ENCODE peak calls at places on chromosomes 4 and X, in five cellular contexts. One of them, this sample, is unnamed.

GRCh38 chr4:95288552-95288951 is 260.2 kb downstream of the UNC5C start:
- DNase-seq in occipital lobe: no peak
- DNase-seq in T follicular helper cell: no peak
- DNase-seq in neural crest cell: no peak
- DNase-seq in stimulated activated CD4-positive, alpha-beta T cell treated with anti-CD3 and anti-CD28 coated beads, Interleukin-4, amount 100 ng/mL, for 24 hours: no peak
- DNase-seq in this sample: no peak

GRCh38 chr4:52076731-52077130 is 25.6 kb downstream of the SPATA18 start:
- DNase-seq in occipital lobe: no peak
- DNase-seq in T follicular helper cell: no peak
- DNase-seq in neural crest cell: peak
- DNase-seq in stimulated activated CD4-positive, alpha-beta T cell treated with anti-CD3 and anti-CD28 coated beads, Interleukin-4, amount 100 ng/mL, for 24 hours: no peak
- DNase-seq in this sample: peak

GRCh38 chr4:166498541-166498940 is 625.5 kb downstream of the TLL1 start:
- DNase-seq in occipital lobe: no peak
- DNase-seq in T follicular helper cell: no peak
- DNase-seq in neural crest cell: no peak
- DNase-seq in stimulated activated CD4-positive, alpha-beta T cell treated with anti-CD3 and anti-CD28 coated beads, Interleukin-4, amount 100 ng/mL, for 24 hours: no peak
- DNase-seq in this sample: no peak

GRCh38 chr4:126611900-126612299 is 1020.9 kb upstream of the INTU start:
- DNase-seq in occipital lobe: no peak
- DNase-seq in T follicular helper cell: no peak
- DNase-seq in neural crest cell: no peak
- DNase-seq in stimulated activated CD4-positive, alpha-beta T cell treated with anti-CD3 and anti-CD28 coated beads, Interleukin-4, amount 100 ng/mL, for 24 hours: no peak
- DNase-seq in this sample: no peak

GRCh38 chrX:19177710-19178109 is 55.4 kb upstream of the ADGRG2 start:
- DNase-seq in occipital lobe: no peak
- DNase-seq in T follicular helper cell: no peak
- DNase-seq in neural crest cell: no peak
- DNase-seq in stimulated activated CD4-positive, alpha-beta T cell treated with anti-CD3 and anti-CD28 coated beads, Interleukin-4, amount 100 ng/mL, for 24 hours: no peak
- DNase-seq in this sample: no peak

GRCh38 chr4:82467442-82467841 is 37.1 kb downstream of the ENOPH1 start:
- DNase-seq in occipital lobe: no peak
- DNase-seq in T follicular helper cell: no peak
- DNase-seq in neural crest cell: no peak
- DNase-seq in stimulated activated CD4-positive, alpha-beta T cell treated with anti-CD3 and anti-CD28 coated beads, Interleukin-4, amount 100 ng/mL, for 24 hours: no peak
- DNase-seq in this sample: no peak

GRCh38 chrX:17443546-17443945 is 68.5 kb downstream of the NHS start:
- DNase-seq in occipital lobe: no peak
- DNase-seq in T follicular helper cell: no peak
- DNase-seq in neural crest cell: no peak
- DNase-seq in stimulated activated CD4-positive, alpha-beta T cell treated with anti-CD3 and anti-CD28 coated beads, Interleukin-4, amount 100 ng/mL, for 24 hours: no peak
- DNase-seq in this sample: no peak

GRCh38 chr4:11367371-11367770 is 61.3 kb downstream of the HS3ST1 start:
- DNase-seq in occipital lobe: peak
- DNase-seq in T follicular helper cell: no peak
- DNase-seq in neural crest cell: peak
- DNase-seq in stimulated activated CD4-positive, alpha-beta T cell treated with anti-CD3 and anti-CD28 coated beads, Interleukin-4, amount 100 ng/mL, for 24 hours: no peak
- DNase-seq in this sample: peak

GRCh38 chrX:147958316-147958715 is 22.8 kb upstream of the FMR1NB start:
- DNase-seq in occipital lobe: no peak
- DNase-seq in T follicular helper cell: no peak
- DNase-seq in neural crest cell: no peak
- DNase-seq in stimulated activated CD4-positive, alpha-beta T cell treated with anti-CD3 and anti-CD28 coated beads, Interleukin-4, amount 100 ng/mL, for 24 hours: no peak
- DNase-seq in this sample: no peak

GRCh38 chr4:124631760-124632159 is 80.8 kb downstream of the ANKRD50 start:
- DNase-seq in occipital lobe: no peak
- DNase-seq in T follicular helper cell: no peak
- DNase-seq in neural crest cell: no peak
- DNase-seq in stimulated activated CD4-positive, alpha-beta T cell treated with anti-CD3 and anti-CD28 coated beads, Interleukin-4, amount 100 ng/mL, for 24 hours: no peak
- DNase-seq in this sample: no peak

GRCh38 chr4:163913571-163913970 is 419.1 kb downstream of the TMA16 start:
- DNase-seq in occipital lobe: no peak
- DNase-seq in T follicular helper cell: no peak
- DNase-seq in neural crest cell: no peak
- DNase-seq in stimulated activated CD4-positive, alpha-beta T cell treated with anti-CD3 and anti-CD28 coated beads, Interleukin-4, amount 100 ng/mL, for 24 hours: no peak
- DNase-seq in this sample: no peak

GRCh38 chr4:85681194-85681803 is 206.3 kb downstream of the ARHGAP24 start:
- DNase-seq in occipital lobe: peak
- DNase-seq in T follicular helper cell: no peak
- DNase-seq in neural crest cell: no peak
- DNase-seq in stimulated activated CD4-positive, alpha-beta T cell treated with anti-CD3 and anti-CD28 coated beads, Interleukin-4, amount 100 ng/mL, for 24 hours: no peak
- DNase-seq in this sample: no peak